ENCODE peak calls at places on chromosomes 1 and 21, in seven cellular contexts. U is HCT116, Q is K562, M is SK-N-SH, J is GM12878, X is H1, G is HepG2. F is an unnamed sample.

GRCh38 chr1:202952818-202953217 is 5.3 kb downstream of the ADIPOR1 start:
- DNase-seq in U (no peak), Q (no peak), M (no peak), J (no peak), X (no peak), G (no peak), F (no peak)

GRCh38 chr1:169326644-169327316 is 40.8 kb downstream of the NME7 start:
- DNase-seq in U (no peak), Q (no peak), M (no peak), J (peak; percentile 28), X (no peak), G (no peak), F (no peak)

GRCh38 chr1:151327223-151327902 is at the start of gene PI4KB:
- DNase-seq in U (peak; percentile 97), Q (peak; percentile 93), M (peak; percentile 96), J (peak; percentile 83), X (peak; percentile 87), G (peak; percentile 97), F (peak; percentile 98)

GRCh38 chr21:26448751-26449150 is 124.3 kb downstream of the CYYR1 start:
- DNase-seq in U (no peak), Q (no peak), M (no peak), J (no peak), X (no peak), G (no peak), F (no peak)

GRCh38 chr1:163796394-163796821 is 474.7 kb downstream of the NUF2 start:
- DNase-seq in U (no peak), Q (no peak), M (no peak), J (no peak), X (no peak), G (no peak), F (no peak)

GRCh38 chr21:31449912-31450535 is 106.0 kb upstream of the TIAM1 start:
- DNase-seq in U (no peak), Q (no peak), M (no peak), J (no peak), X (no peak), G (no peak), F (no peak)

GRCh38 chr1:21514245-21514644 is 5.0 kb downstream of the ALPL start:
- DNase-seq in U (no peak), Q (no peak), M (no peak), J (peak; percentile 56), X (no peak), G (no peak), F (no peak)

GRCh38 chr1:28510350-28511223 is 4.7 kb downstream of the RCC1 start:
- DNase-seq in U (no peak), Q (no peak), M (no peak), J (no peak), X (no peak), G (peak; percentile 55), F (no peak)

GRCh38 chr21:39314155-39315027 is 959 bp upstream of the BRWD1 start:
- DNase-seq in U (no peak), Q (no peak), M (no peak), J (no peak), X (no peak), G (peak; percentile 31), F (peak; percentile 61)

GRCh38 chr1:65149391-65149729 is 1.4 kb downstream of the AK4 start:
- DNase-seq in U (no peak), Q (no peak), M (no peak), J (no peak), X (no peak), G (no peak), F (no peak)

GRCh38 chr21:35189077-35189863 is 140.2 kb upstream of the RUNX1 start:
- DNase-seq in U (no peak), Q (no peak), M (peak; percentile 57), J (peak; percentile 68), X (no peak), G (no peak), F (no peak)

GRCh38 chr21:21045538-21045937 is 47.3 kb downstream of the NCAM2 start:
- DNase-seq in U (no peak), Q (no peak), M (no peak), J (no peak), X (no peak), G (no peak), F (no peak)

GRCh38 chr1:23444104-23444533 is 19.6 kb upstream of the TCEA3 start:
- DNase-seq in U (no peak), Q (no peak), M (no peak), J (no peak), X (no peak), G (no peak), F (no peak)

GRCh38 chr1:209367031-209367813 is 216.3 kb upstream of the CAMK1G start:
- DNase-seq in U (no peak), Q (no peak), M (no peak), J (no peak), X (no peak), G (no peak), F (no peak)

GRCh38 chr1:58732087-58732486 is 32.2 kb upstream of the MYSM1 start:
- DNase-seq in U (no peak), Q (no peak), M (no peak), J (no peak), X (no peak), G (no peak), F (peak; percentile 9)

GRCh38 chr1:225750420-225750819 is 27.2 kb upstream of the SRP9 start:
- DNase-seq in U (no peak), Q (no peak), M (no peak), J (no peak), X (no peak), G (no peak), F (no peak)

GRCh38 chr1:10651793-10652192 is 144.7 kb downstream of the CASZ1 start:
- DNase-seq in U (no peak), Q (peak; percentile 86), M (no peak), J (no peak), X (peak; percentile 83), G (no peak), F (peak; percentile 69)

GRCh38 chr1:219670426-219671149 is 57.7 kb upstream of the ZC3H11B start:
- DNase-seq in U (no peak), Q (no peak), M (no peak), J (no peak), X (no peak), G (no peak), F (no peak)

GRCh38 chr1:222171005-222171404 is 376.9 kb downstream of the HHIPL2 start:
- DNase-seq in U (peak; percentile 21), Q (no peak), M (peak; percentile 29), J (peak; percentile 23), X (peak; percentile 42), G (peak; percentile 5), F (peak; percentile 70)

GRCh38 chr1:26156285-26157038 is 2.4 kb upstream of the FAM110D start:
- DNase-seq in U (no peak), Q (no peak), M (peak; percentile 90), J (no peak), X (peak; percentile 76), G (no peak), F (no peak)

GRCh38 chr1:66360285-66360724 is 173.6 kb upstream of the SGIP1 start:
- DNase-seq in U (no peak), Q (peak; percentile 8), M (no peak), J (no peak), X (no peak), G (no peak), F (no peak)
- TF ChIP-seq JUND in U (no peak), Q (no peak), M (no peak), J (no peak), X (no peak), G (no peak), F (no peak)

GRCh38 chr1:1552263-1552639 is 11.8 kb upstream of the TMEM240 start:
- DNase-seq in U (no peak), Q (no peak), M (no peak), J (no peak), X (no peak), G (no peak), F (no peak)

GRCh38 chr1:1551524-1552262 is 11.3 kb upstream of the TMEM240 start:
- DNase-seq in U (no peak), Q (no peak), M (no peak), J (no peak), X (no peak), G (no peak), F (no peak)

GRCh38 chr1:1550087-1550486 is 9.7 kb upstream of the TMEM240 start:
- DNase-seq in U (no peak), Q (no peak), M (no peak), J (no peak), X (no peak), G (no peak), F (no peak)

GRCh38 chr1:1548591-1548990 is 8.2 kb upstream of the TMEM240 start:
- DNase-seq in U (no peak), Q (no peak), M (no peak), J (no peak), X (no peak), G (no peak), F (no peak)

GRCh38 chr1:1550591-1551432 is 10.4 kb upstream of the TMEM240 start:
- DNase-seq in U (no peak), Q (peak; percentile 56), M (peak; percentile 62), J (no peak), X (no peak), G (peak; percentile 32), F (no peak)
- TF ChIP-seq JUND in U (no peak), Q (no peak), M (no peak), J (no peak), X (no peak), G (no peak), F (no peak)

DNA sequence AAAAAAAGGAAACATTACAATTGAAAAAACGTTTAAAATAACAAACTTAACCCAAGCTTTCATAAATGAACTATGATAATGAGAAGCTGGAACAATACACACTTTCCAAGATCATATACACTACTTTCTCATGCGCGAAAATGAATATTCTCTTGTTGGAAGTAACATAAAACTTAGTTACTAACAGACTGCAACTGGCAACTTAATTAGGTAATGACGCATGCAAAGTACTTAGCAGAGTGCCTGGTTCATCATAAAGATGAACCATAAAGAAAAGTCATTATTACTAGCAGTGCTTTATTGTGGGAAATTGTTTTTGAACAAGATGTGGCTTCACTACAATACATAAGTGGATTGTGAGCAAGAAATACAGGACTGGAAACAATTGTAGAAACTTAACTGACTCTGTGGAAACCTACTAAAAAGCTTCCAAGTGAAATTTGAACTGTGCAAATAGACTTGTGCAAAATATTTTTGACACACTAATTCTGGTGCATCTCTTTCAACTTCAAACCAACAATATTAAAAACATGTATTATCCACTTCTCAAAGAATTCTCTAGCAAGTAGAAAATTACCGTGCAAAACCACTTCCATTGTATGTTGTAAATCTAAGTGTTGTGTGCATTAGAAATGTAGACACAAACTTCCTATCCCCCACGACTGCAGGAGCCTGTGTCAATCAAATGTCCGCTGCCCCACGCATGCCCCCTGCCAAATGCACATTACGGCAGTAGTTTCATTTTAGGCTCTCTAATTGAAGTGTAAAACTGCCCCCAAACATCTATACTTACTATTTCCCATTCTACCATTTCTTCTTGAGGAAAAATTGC is 2.0 kb downstream of the ARHGAP29 start:
- DNase-seq in U (no peak), Q (no peak), M (no peak), J (no peak), X (no peak), G (no peak), F (no peak)
- TF ChIP-seq JUND in U (no peak), Q (no peak), M (no peak), J (no peak), X (no peak), G (no peak), F (no peak)

DNA sequence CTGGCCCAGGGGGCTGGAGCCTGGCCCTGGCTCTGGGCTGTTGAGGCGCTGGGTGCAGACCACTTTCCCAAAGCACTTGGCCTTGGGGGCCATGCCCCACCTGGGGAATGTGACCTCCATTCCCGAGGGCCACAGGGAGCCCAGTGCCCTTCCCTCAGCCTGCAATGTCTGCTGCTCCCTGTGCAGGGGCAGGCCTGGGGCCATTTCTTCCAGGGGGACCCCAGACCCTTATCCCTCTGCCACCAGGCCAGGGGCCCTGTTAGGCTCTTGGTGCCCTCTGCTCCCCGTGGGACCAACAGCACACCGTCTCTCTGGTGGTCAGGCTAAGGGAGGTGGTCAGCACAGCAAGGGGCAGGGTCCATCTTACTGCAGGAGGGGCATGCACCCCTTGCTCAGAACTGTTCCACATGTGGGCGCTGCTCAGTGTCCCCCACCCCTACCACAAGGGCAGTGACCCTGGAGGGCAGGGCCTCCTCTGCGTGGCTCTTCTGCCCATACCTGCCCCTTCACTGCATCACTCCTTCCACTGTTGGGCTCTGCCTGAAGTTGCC is 1.1 kb upstream of the TMEM52 start:
- DNase-seq in U (no peak), Q (no peak), M (no peak), J (no peak), X (no peak), G (no peak), F (no peak)
- TF ChIP-seq JUND in U (no peak), Q (no peak), M (no peak), J (no peak), X (no peak), G (no peak), F (no peak)

F was measured in T47D.